ENCODE peak calls at places on chromosomes 4 and X, in four cellular contexts. R, G, Q and X are unnamed samples.

GRCh38 chr4:186192068-186192751 is 843 bp downstream of the CYP4V2 start:
- DNase-seq in R (no peak), G (no peak), Q (no peak), X (peak)

GRCh38 chrX:14718403-14718802 is 154.5 kb downstream of the FANCB start:
- DNase-seq in R (no peak), G (no peak), Q (no peak), X (no peak)

GRCh38 chrX:47662144-47662657 is 3.2 kb upstream of the UXT start:
- DNase-seq in R (peak), G (no peak), Q (peak), X (no peak)

GRCh38 chr4:85842540-85842939 is 367.6 kb downstream of the ARHGAP24 start:
- DNase-seq in R (no peak), G (no peak), Q (no peak), X (no peak)

GRCh38 chrX:2370436-2370835 is 130.3 kb downstream of the DHRSX start:
- DNase-seq in R (no peak), G (no peak), Q (no peak), X (no peak)

GRCh38 chrX:133884430-133885394 is 100.7 kb downstream of the GPC3 start:
- DNase-seq in R (no peak), G (no peak), Q (no peak), X (no peak)

GRCh38 chrX:9865804-9866471 is 79.7 kb downstream of the SHROOM2 start:
- DNase-seq in R (no peak), G (no peak), Q (no peak), X (no peak)

GRCh38 chr4:7964890-7965662 is 25.4 kb upstream of the AFAP1 start:
- DNase-seq in R (no peak), G (no peak), Q (no peak), X (no peak)

GRCh38 chrX:111133389-111133788 is 37.4 kb downstream of the PAK3 start:
- DNase-seq in R (no peak), G (no peak), Q (peak), X (no peak)

GRCh38 chr4:98566491-98567008 is 91.9 kb downstream of the TSPAN5 start:
- DNase-seq in R (no peak), G (no peak), Q (no peak), X (peak)

GRCh38 chrX:10875995-10876394 is 235.1 kb upstream of the HCCS start:
- DNase-seq in R (no peak), G (no peak), Q (no peak), X (no peak)

GRCh38 chr4:10456270-10457254 is 664 bp downstream of the ZNF518B start:
- DNase-seq in R (peak), G (peak), Q (no peak), X (peak)

GRCh38 chrX:44742480-44743155 is 101.2 kb upstream of the DUSP21 start:
- DNase-seq in R (no peak), G (no peak), Q (no peak), X (no peak)

GRCh38 chr4:12580787-12581186 is 903.4 kb downstream of the RAB28 start:
- DNase-seq in R (no peak), G (no peak), Q (no peak), X (no peak)

GRCh38 chrX:6015423-6015822 is 213.2 kb downstream of the NLGN4X start:
- DNase-seq in R (no peak), G (no peak), Q (no peak), X (no peak)

GRCh38 chr4:37648084-37648817 is 37.9 kb downstream of the RELL1 start:
- DNase-seq in R (no peak), G (no peak), Q (peak), X (no peak)

GRCh38 chrX:48961585-48962091 is 4.2 kb upstream of the OTUD5 start:
- DNase-seq in R (no peak), G (no peak), Q (no peak), X (no peak)

GRCh38 chr4:98938386-98938785 is 9.5 kb upstream of the EIF4E start:
- DNase-seq in R (no peak), G (no peak), Q (peak), X (no peak)